ENCODE peak calls at places on chromosomes 2 and 18, in nine cellular contexts. K is kidney, X is upper lobe of right lung, B is IMR-90, U is WTC11, P is psoas muscle, R is epithelial cell of esophagus, A is AG10803, F is lung. E is an unnamed sample.
A peak's percentile ranks its signal among the peaks of the same experiment; 100 is the strongest.

GRCh38 chr2:10911291-10912075 is at the start of gene KCNF1:
- DNase-seq in K (no peak), X (peak; percentile 62), B (peak; percentile 65), U (peak; percentile 62), P (no peak), R (peak; percentile 69), A (peak; percentile 47), F (no peak), E (peak; percentile 83)

GRCh38 chr2:222982010-222982908 is 69.7 kb upstream of the KCNE4 start:
- DNase-seq in K (peak; percentile 73), X (no peak), B (peak; percentile 89), U (peak; percentile 46), P (peak; percentile 19), R (peak; percentile 82), A (peak; percentile 94), F (no peak), E (peak; percentile 78)

GRCh38 chr2:78908973-78909372 is 116.5 kb upstream of the REG3G start:
- DNase-seq in K (no peak), X (no peak), B (no peak), U (no peak), P (no peak), R (no peak), A (no peak), F (no peak), E (no peak)

GRCh38 chr2:238970553-238971081 is 122.7 kb downstream of the TWIST2 start:
- DNase-seq in K (peak; percentile 81), X (peak; percentile 80), B (peak; percentile 63), U (peak; percentile 80), P (peak; percentile 52), R (peak; percentile 62), A (peak; percentile 49), F (peak; percentile 65), E (no peak)

GRCh38 chr2:211611061-211611518 is 927.5 kb downstream of the ERBB4 start:
- DNase-seq in K (no peak), X (no peak), B (no peak), U (no peak), P (no peak), R (no peak), A (no peak), F (no peak), E (no peak)

GRCh38 chr2:231489990-231490389 is 25.7 kb upstream of the NCL start:
- DNase-seq in K (no peak), X (peak; percentile 65), B (no peak), U (peak; percentile 80), P (no peak), R (no peak), A (no peak), F (no peak), E (no peak)

GRCh38 chr18:26121476-26121875 is 12.2 kb upstream of the PSMA8 start:
- DNase-seq in K (no peak), X (no peak), B (peak; percentile 1), U (no peak), P (no peak), R (no peak), A (peak; percentile 22), F (no peak), E (peak; percentile 14)

GRCh38 chr2:229920011-229920781 is 1.6 kb downstream of the TRIP12 start:
- DNase-seq in K (no peak), X (no peak), B (no peak), U (no peak), P (no peak), R (peak; percentile 23), A (peak; percentile 17), F (no peak), E (peak; percentile 20)

GRCh38 chr2:127182626-127183458 is 37.3 kb downstream of the CYP27C1 start:
- DNase-seq in K (no peak), X (no peak), B (no peak), U (no peak), P (no peak), R (no peak), A (no peak), F (no peak), E (no peak)

GRCh38 chr2:127185720-127186119 is 34.4 kb downstream of the CYP27C1 start:
- DNase-seq in K (no peak), X (no peak), B (no peak), U (no peak), P (no peak), R (no peak), A (no peak), F (no peak), E (no peak)

GRCh38 chr2:127187081-127187775 is 32.9 kb downstream of the CYP27C1 start:
- DNase-seq in K (no peak), X (no peak), B (no peak), U (no peak), P (no peak), R (no peak), A (no peak), F (no peak), E (no peak)

GRCh38 chr2:127183771-127184170 is 36.3 kb downstream of the CYP27C1 start:
- DNase-seq in K (no peak), X (no peak), B (no peak), U (no peak), P (no peak), R (no peak), A (no peak), F (no peak), E (no peak)

GRCh38 chr2:127185093-127185492 is 35.0 kb downstream of the CYP27C1 start:
- DNase-seq in K (no peak), X (no peak), B (no peak), U (no peak), P (no peak), R (no peak), A (no peak), F (no peak), E (no peak)
- TF ChIP-seq CTCF in K (no peak), X (peak; percentile 14), B (no peak), U (no peak), P (no peak), R (no peak), A (no peak), F (no peak), E (no peak)

GRCh38 chr18:57910817-57911216 is 107.7 kb upstream of the ATP8B1 start:
- DNase-seq in K (no peak), X (no peak), B (no peak), U (peak; percentile 80), P (no peak), R (no peak), A (no peak), F (no peak), E (no peak)
- TF ChIP-seq CTCF in K (no peak), X (peak; percentile 12), B (peak; percentile 3), U (peak; percentile 74), P (no peak), R (peak; percentile 36), A (peak; percentile 17), F (no peak), E (peak; percentile 33)

GRCh38 chr2:25955036-25955435 is 27.3 kb downstream of the KIF3C start:
- DNase-seq in K (peak; percentile 42), X (no peak), B (peak; percentile 21), U (no peak), P (no peak), R (no peak), A (no peak), F (no peak), E (peak; percentile 33)

GRCh38 chr2:25954199-25954752 is 28.0 kb downstream of the KIF3C start:
- DNase-seq in K (peak; percentile 69), X (no peak), B (no peak), U (peak; percentile 42), P (no peak), R (no peak), A (no peak), F (no peak), E (no peak)

GRCh38 chr2:25960396-25960795 is 21.9 kb downstream of the KIF3C start:
- DNase-seq in K (no peak), X (no peak), B (no peak), U (no peak), P (no peak), R (no peak), A (no peak), F (no peak), E (no peak)

GRCh38 chr2:25957743-25958142 is 24.6 kb downstream of the KIF3C start:
- DNase-seq in K (peak; percentile 55), X (no peak), B (no peak), U (no peak), P (no peak), R (peak; percentile 37), A (no peak), F (no peak), E (no peak)

DNA sequence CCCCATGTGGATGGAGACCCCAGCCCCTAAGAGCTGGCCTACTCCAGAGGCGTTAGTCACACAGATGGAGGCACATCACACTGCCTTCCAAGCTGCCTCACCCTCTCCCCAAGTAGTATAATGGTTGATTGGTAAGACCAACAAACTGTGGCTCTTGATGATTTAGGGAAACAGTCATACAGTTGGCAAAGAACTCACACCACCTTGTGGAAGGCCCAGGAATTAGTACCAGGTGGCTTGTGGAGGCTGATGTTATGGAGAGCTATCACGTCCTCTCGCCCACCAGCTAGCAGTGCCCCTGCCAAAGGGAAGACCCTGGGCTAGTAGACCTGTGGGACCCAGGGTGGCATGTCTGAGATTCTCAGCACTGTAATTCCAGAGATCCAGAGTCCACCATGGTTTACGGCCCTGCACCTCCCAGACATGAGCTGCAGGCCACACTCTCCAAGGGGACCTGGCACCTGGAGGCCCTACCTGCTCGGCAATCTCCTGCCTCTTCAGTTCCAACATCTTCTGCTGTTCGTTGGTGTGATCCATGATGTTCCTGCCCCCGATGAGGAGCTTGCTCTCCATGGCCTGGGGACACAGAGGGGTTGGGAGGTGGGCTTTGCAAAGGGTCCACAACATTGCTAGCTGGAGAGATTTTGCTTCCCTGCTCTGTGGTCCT is 26.3 kb downstream of the KIF3C start:
- DNase-seq in K (peak; percentile 29), X (no peak), B (no peak), U (no peak), P (no peak), R (no peak), A (no peak), F (no peak), E (no peak)
- TF ChIP-seq CTCF in K (no peak), X (no peak), B (peak; percentile 5), U (no peak), P (no peak), R (peak; percentile 39), A (no peak), F (no peak), E (peak; percentile 16)

GRCh38 chr2:45010706-45011036 is 1.4 kb upstream of the SIX2 start:
- DNase-seq in K (no peak), X (no peak), B (no peak), U (no peak), P (no peak), R (no peak), A (no peak), F (no peak), E (no peak)

GRCh38 chr2:45013229-45014015 is 4.2 kb upstream of the SIX2 start:
- DNase-seq in K (no peak), X (no peak), B (no peak), U (peak; percentile 48), P (peak; percentile 26), R (no peak), A (no peak), F (no peak), E (no peak)

GRCh38 chr2:45012733-45013132 is 3.5 kb upstream of the SIX2 start:
- DNase-seq in K (no peak), X (no peak), B (no peak), U (no peak), P (no peak), R (no peak), A (no peak), F (no peak), E (no peak)

GRCh38 chr2:45011621-45012602 is 2.7 kb upstream of the SIX2 start:
- DNase-seq in K (no peak), X (no peak), B (no peak), U (no peak), P (no peak), R (no peak), A (no peak), F (no peak), E (no peak)

DNA sequence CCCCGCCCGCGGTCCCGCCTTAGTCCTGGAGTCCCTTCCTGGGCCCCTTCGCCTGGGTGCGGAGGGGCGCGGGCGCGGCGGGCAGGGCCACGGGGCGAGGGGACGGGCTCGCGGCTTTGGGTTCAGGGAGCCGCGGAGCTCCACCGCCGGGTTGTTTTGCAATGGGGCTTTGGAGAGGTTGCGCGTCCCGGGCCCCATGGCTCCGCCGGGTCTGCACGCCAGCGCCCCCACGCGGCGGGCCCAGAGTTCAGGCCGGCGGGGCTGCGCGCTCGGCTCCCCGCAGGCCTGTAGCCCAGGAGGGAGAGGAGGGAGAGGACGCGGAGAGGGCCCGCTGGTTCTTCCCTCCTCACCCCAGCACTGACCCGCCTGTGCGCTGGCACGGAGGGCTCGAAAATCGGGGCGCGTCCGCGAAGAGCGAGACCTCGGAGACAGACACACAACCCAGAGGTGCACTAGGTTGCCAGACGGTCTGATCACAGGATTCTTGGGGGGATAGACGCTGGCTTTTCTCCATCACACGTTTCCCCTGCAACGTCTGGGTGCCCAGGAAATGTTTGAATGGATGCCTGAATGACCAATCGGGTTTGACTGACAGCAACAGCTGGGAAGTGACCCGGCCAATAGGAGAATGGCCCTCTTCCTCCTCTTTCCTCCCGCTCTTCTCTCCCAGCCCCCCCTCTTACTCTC is 4.9 kb upstream of the SIX2 start:
- DNase-seq in K (peak; percentile 73), X (peak; percentile 81), B (no peak), U (peak; percentile 79), P (peak; percentile 82), R (peak; percentile 69), A (peak; percentile 36), F (no peak), E (peak; percentile 30)
- TF ChIP-seq CTCF in K (peak; percentile 47), X (peak; percentile 60), B (peak; percentile 44), U (peak; percentile 90), P (peak; percentile 84), R (peak; percentile 43), A (peak; percentile 26), F (peak; percentile 17), E (peak; percentile 63)